ENCODE peak calls at places on chromosomes 2 and 18, in nine cellular contexts. One of them, this sample, is unnamed.

GRCh38 chr18:58942486-58942885 is 77.8 kb downstream of the ZNF532 start:
- DNase-seq in upper lobe of right lung: no peak
- DNase-seq in GM06990: no peak
- DNase-seq in PC-3: peak; percentile 76
- DNase-seq in coronary artery: no peak
- DNase-seq in CD4-positive, alpha-beta memory T cell: no peak
- DNase-seq in fibroblast of pulmonary artery: no peak
- DNase-seq in neural progenitor cell: no peak
- DNase-seq in body of pancreas: peak; percentile 8
- DNase-seq in this sample: no peak

GRCh38 chr18:63951302-63951705 is 2.2 kb downstream of the HMSD start:
- DNase-seq in GM06990: no peak
- DNase-seq in coronary artery: no peak
- DNase-seq in CD4-positive, alpha-beta memory T cell: no peak
- DNase-seq in body of pancreas: no peak
- DNase-seq in upper lobe of right lung: no peak
- DNase-seq in fibroblast of pulmonary artery: no peak
- DNase-seq in PC-3: peak; percentile 60
- DNase-seq in neural progenitor cell: no peak
- DNase-seq in this sample: no peak

GRCh38 chr2:110157153-110157793 is 41.7 kb upstream of the MALL start:
- DNase-seq in body of pancreas: peak; percentile 46
- DNase-seq in fibroblast of pulmonary artery: peak; percentile 88
- DNase-seq in coronary artery: no peak
- DNase-seq in upper lobe of right lung: no peak
- DNase-seq in PC-3: peak; percentile 82
- DNase-seq in CD4-positive, alpha-beta memory T cell: peak; percentile 7
- DNase-seq in GM06990: peak; percentile 2
- DNase-seq in neural progenitor cell: peak; percentile 32
- DNase-seq in this sample: no peak

GRCh38 chr2:3041841-3042600 is 335.6 kb downstream of the EIPR1 start:
- DNase-seq in CD4-positive, alpha-beta memory T cell: no peak
- DNase-seq in body of pancreas: peak; percentile 90
- DNase-seq in PC-3: no peak
- DNase-seq in GM06990: no peak
- DNase-seq in neural progenitor cell: no peak
- DNase-seq in fibroblast of pulmonary artery: no peak
- DNase-seq in coronary artery: no peak
- DNase-seq in upper lobe of right lung: no peak
- DNase-seq in this sample: no peak

GRCh38 chr18:31497711-31498449 is at the start of gene DSG2:
- DNase-seq in fibroblast of pulmonary artery: peak; percentile 43
- DNase-seq in neural progenitor cell: peak; percentile 85
- DNase-seq in PC-3: peak; percentile 59
- DNase-seq in GM06990: peak; percentile 85
- DNase-seq in body of pancreas: peak; percentile 90
- DNase-seq in CD4-positive, alpha-beta memory T cell: no peak
- DNase-seq in upper lobe of right lung: peak; percentile 93
- DNase-seq in coronary artery: no peak
- DNase-seq in this sample: peak; percentile 46

GRCh38 chr2:74602553-74603281 is 45.4 kb downstream of the M1AP start:
- DNase-seq in PC-3: peak; percentile 69
- DNase-seq in GM06990: no peak
- DNase-seq in neural progenitor cell: no peak
- DNase-seq in CD4-positive, alpha-beta memory T cell: no peak
- DNase-seq in coronary artery: no peak
- DNase-seq in fibroblast of pulmonary artery: peak; percentile 48
- DNase-seq in body of pancreas: no peak
- DNase-seq in upper lobe of right lung: no peak
- DNase-seq in this sample: no peak

GRCh38 chr2:144995482-144995881 is 475.6 kb upstream of the ZEB2 start:
- DNase-seq in GM06990: no peak
- DNase-seq in CD4-positive, alpha-beta memory T cell: no peak
- DNase-seq in PC-3: no peak
- DNase-seq in body of pancreas: no peak
- DNase-seq in neural progenitor cell: no peak
- DNase-seq in fibroblast of pulmonary artery: peak; percentile 54
- DNase-seq in coronary artery: no peak
- DNase-seq in upper lobe of right lung: no peak
- DNase-seq in this sample: no peak

GRCh38 chr2:200596774-200597173 is 11.0 kb downstream of the AOX1 start:
- DNase-seq in fibroblast of pulmonary artery: no peak
- DNase-seq in neural progenitor cell: no peak
- DNase-seq in GM06990: no peak
- DNase-seq in PC-3: no peak
- DNase-seq in body of pancreas: peak; percentile 32
- DNase-seq in coronary artery: no peak
- DNase-seq in CD4-positive, alpha-beta memory T cell: no peak
- DNase-seq in upper lobe of right lung: no peak
- DNase-seq in this sample: no peak

GRCh38 chr2:118835739-118836410 is 11.6 kb downstream of the EN1 start:
- DNase-seq in body of pancreas: peak; percentile 55
- DNase-seq in fibroblast of pulmonary artery: no peak
- DNase-seq in PC-3: peak; percentile 47
- DNase-seq in CD4-positive, alpha-beta memory T cell: no peak
- DNase-seq in GM06990: no peak
- DNase-seq in upper lobe of right lung: no peak
- DNase-seq in coronary artery: no peak
- DNase-seq in neural progenitor cell: peak; percentile 70
- DNase-seq in this sample: no peak

GRCh38 chr2:96501471-96501874 is 3.7 kb downstream of the NEURL3 start:
- DNase-seq in GM06990: peak; percentile 57
- DNase-seq in CD4-positive, alpha-beta memory T cell: no peak
- DNase-seq in fibroblast of pulmonary artery: no peak
- DNase-seq in coronary artery: no peak
- DNase-seq in neural progenitor cell: no peak
- DNase-seq in upper lobe of right lung: no peak
- DNase-seq in PC-3: no peak
- DNase-seq in body of pancreas: peak; percentile 16
- DNase-seq in this sample: peak; percentile 83

GRCh38 chr2:170711774-170712652 is 3.1 kb upstream of the SP5 start:
- DNase-seq in body of pancreas: peak; percentile 70
- DNase-seq in fibroblast of pulmonary artery: no peak
- DNase-seq in coronary artery: no peak
- DNase-seq in upper lobe of right lung: no peak
- DNase-seq in CD4-positive, alpha-beta memory T cell: no peak
- DNase-seq in GM06990: no peak
- DNase-seq in neural progenitor cell: peak; percentile 78
- DNase-seq in PC-3: no peak
- DNase-seq in this sample: peak; percentile 82

GRCh38 chr2:99984781-99985525 is 157.4 kb downstream of the AFF3 start:
- DNase-seq in CD4-positive, alpha-beta memory T cell: no peak
- DNase-seq in coronary artery: no peak
- DNase-seq in GM06990: no peak
- DNase-seq in fibroblast of pulmonary artery: no peak
- DNase-seq in body of pancreas: no peak
- DNase-seq in neural progenitor cell: peak; percentile 41
- DNase-seq in upper lobe of right lung: no peak
- DNase-seq in PC-3: no peak
- DNase-seq in this sample: no peak

GRCh38 chr2:39139511-39140237 is 18.8 kb upstream of the SOS1 start:
- DNase-seq in body of pancreas: no peak
- DNase-seq in upper lobe of right lung: no peak
- DNase-seq in neural progenitor cell: no peak
- DNase-seq in PC-3: no peak
- DNase-seq in coronary artery: no peak
- DNase-seq in fibroblast of pulmonary artery: no peak
- DNase-seq in GM06990: no peak
- DNase-seq in CD4-positive, alpha-beta memory T cell: no peak
- DNase-seq in this sample: no peak

DNA sequence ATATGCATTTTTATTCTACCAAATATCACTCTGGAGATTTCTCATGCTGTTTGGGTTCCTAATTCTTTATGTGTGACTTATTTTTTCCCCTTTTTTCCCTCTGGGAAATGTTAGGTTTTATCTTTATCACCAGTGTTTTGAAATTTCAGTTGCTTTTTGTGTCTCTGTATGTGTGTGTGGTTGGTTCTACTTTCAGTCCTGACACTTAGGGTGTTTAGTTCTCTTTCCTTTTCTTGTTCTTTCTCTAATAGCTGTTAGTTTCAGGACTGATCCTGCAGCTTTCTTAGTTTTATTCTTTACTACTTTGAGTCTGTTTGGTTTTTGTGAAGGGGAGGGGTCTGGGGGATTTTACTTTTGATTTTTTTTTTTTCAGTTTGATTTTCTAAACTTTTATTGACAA is 23.1 kb downstream of the PPM1B start:
- DNase-seq in neural progenitor cell: no peak
- DNase-seq in CD4-positive, alpha-beta memory T cell: no peak
- DNase-seq in GM06990: no peak
- DNase-seq in body of pancreas: no peak
- DNase-seq in upper lobe of right lung: no peak
- DNase-seq in fibroblast of pulmonary artery: no peak
- DNase-seq in PC-3: no peak
- DNase-seq in coronary artery: no peak
- DNase-seq in this sample: no peak
- H3K4me3 ChIP-seq in neural progenitor cell: no peak overlapping the region
- H3K4me3 ChIP-seq in CD4-positive, alpha-beta memory T cell: no peak overlapping the region
- H3K4me3 ChIP-seq in GM06990: peak overlapping the region; percentile 25
- H3K4me3 ChIP-seq in body of pancreas: no peak overlapping the region
- H3K4me3 ChIP-seq in upper lobe of right lung: no peak overlapping the region
- H3K4me3 ChIP-seq in fibroblast of pulmonary artery: no peak overlapping the region
- H3K4me3 ChIP-seq in PC-3: no peak overlapping the region
- H3K4me3 ChIP-seq in coronary artery: no peak overlapping the region
- H3K4me3 ChIP-seq in this sample: no peak overlapping the region

GRCh38 chr2:172433169-172433568 is 5.8 kb downstream of the ITGA6 start:
- DNase-seq in coronary artery: no peak
- DNase-seq in CD4-positive, alpha-beta memory T cell: no peak
- DNase-seq in GM06990: no peak
- DNase-seq in PC-3: no peak
- DNase-seq in body of pancreas: no peak
- DNase-seq in upper lobe of right lung: no peak
- DNase-seq in neural progenitor cell: no peak
- DNase-seq in fibroblast of pulmonary artery: no peak
- DNase-seq in this sample: no peak

GRCh38 chr2:172430027-172430426 is 2.6 kb downstream of the ITGA6 start:
- DNase-seq in PC-3: no peak
- DNase-seq in neural progenitor cell: no peak
- DNase-seq in body of pancreas: no peak
- DNase-seq in GM06990: no peak
- DNase-seq in fibroblast of pulmonary artery: no peak
- DNase-seq in CD4-positive, alpha-beta memory T cell: no peak
- DNase-seq in upper lobe of right lung: no peak
- DNase-seq in coronary artery: no peak
- DNase-seq in this sample: no peak

GRCh38 chr2:172430671-172431070 is 3.3 kb downstream of the ITGA6 start:
- DNase-seq in PC-3: peak; percentile 73
- DNase-seq in coronary artery: no peak
- DNase-seq in body of pancreas: no peak
- DNase-seq in upper lobe of right lung: no peak
- DNase-seq in fibroblast of pulmonary artery: no peak
- DNase-seq in GM06990: no peak
- DNase-seq in neural progenitor cell: no peak
- DNase-seq in CD4-positive, alpha-beta memory T cell: no peak
- DNase-seq in this sample: no peak

GRCh38 chr2:172431428-172431827 is 4.0 kb downstream of the ITGA6 start:
- DNase-seq in coronary artery: no peak
- DNase-seq in body of pancreas: peak; percentile 82
- DNase-seq in neural progenitor cell: no peak
- DNase-seq in upper lobe of right lung: peak; percentile 73
- DNase-seq in fibroblast of pulmonary artery: no peak
- DNase-seq in PC-3: no peak
- DNase-seq in GM06990: no peak
- DNase-seq in CD4-positive, alpha-beta memory T cell: no peak
- DNase-seq in this sample: no peak

GRCh38 chr2:172431993-172432392 is 4.6 kb downstream of the ITGA6 start:
- DNase-seq in coronary artery: no peak
- DNase-seq in neural progenitor cell: no peak
- DNase-seq in fibroblast of pulmonary artery: no peak
- DNase-seq in CD4-positive, alpha-beta memory T cell: no peak
- DNase-seq in PC-3: no peak
- DNase-seq in upper lobe of right lung: no peak
- DNase-seq in GM06990: no peak
- DNase-seq in body of pancreas: no peak
- DNase-seq in this sample: no peak
- H3K4me3 ChIP-seq in coronary artery: no peak overlapping the region
- H3K4me3 ChIP-seq in neural progenitor cell: no peak overlapping the region
- H3K4me3 ChIP-seq in fibroblast of pulmonary artery: no peak overlapping the region
- H3K4me3 ChIP-seq in CD4-positive, alpha-beta memory T cell: no peak overlapping the region
- H3K4me3 ChIP-seq in PC-3: no peak overlapping the region
- H3K4me3 ChIP-seq in upper lobe of right lung: no peak overlapping the region
- H3K4me3 ChIP-seq in GM06990: no peak overlapping the region
- H3K4me3 ChIP-seq in body of pancreas: no peak overlapping the region
- H3K4me3 ChIP-seq in this sample: no peak overlapping the region

DNA sequence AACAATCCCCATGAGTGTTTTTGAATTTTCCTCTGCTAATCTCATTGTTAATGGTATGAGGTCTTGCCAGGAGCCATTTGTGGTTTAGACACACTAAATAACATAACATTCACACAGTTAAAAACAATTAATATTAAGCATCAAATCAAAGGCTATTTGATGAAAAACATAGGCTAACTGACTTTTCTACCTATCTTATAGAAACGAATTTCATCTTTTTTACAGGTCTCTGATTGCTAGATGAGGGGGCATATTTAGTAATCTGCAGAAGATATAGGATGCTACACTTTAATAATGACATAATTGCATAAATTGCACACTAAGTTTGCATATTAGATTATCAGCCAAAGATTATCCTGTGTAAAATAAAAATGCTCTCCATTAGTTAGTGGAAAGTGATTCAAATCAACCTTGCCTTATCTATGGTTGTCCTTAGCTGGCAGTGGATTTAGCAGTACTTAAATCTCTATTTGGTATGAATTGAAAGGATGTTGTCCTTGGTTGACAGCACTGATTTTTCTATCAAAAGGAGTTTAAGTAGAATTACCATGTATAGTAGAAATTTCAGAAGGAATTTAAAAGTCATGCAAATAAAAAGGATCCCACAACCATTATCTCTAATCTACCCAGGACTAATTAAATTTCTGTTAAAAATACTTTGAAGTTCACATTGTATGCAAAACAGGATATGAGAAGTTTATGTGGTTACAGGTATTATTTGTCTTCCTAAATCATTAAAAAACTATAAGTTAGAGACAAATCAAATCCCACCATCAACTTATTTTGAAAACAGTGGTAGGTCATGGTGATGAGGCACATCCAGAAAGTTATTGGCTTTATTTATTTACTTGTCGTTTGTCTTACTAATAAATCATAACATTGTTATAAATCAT is 50.6 kb upstream of the SPAG16 start:
- DNase-seq in coronary artery: no peak
- DNase-seq in body of pancreas: no peak
- DNase-seq in fibroblast of pulmonary artery: no peak
- DNase-seq in upper lobe of right lung: no peak
- DNase-seq in CD4-positive, alpha-beta memory T cell: no peak
- DNase-seq in PC-3: no peak
- DNase-seq in GM06990: no peak
- DNase-seq in neural progenitor cell: no peak
- DNase-seq in this sample: no peak
- H3K4me3 ChIP-seq in coronary artery: no peak overlapping the region
- H3K4me3 ChIP-seq in body of pancreas: no peak overlapping the region
- H3K4me3 ChIP-seq in fibroblast of pulmonary artery: no peak overlapping the region
- H3K4me3 ChIP-seq in upper lobe of right lung: no peak overlapping the region
- H3K4me3 ChIP-seq in CD4-positive, alpha-beta memory T cell: no peak overlapping the region
- H3K4me3 ChIP-seq in PC-3: no peak overlapping the region
- H3K4me3 ChIP-seq in GM06990: no peak overlapping the region
- H3K4me3 ChIP-seq in neural progenitor cell: peak overlapping the region; percentile 34
- H3K4me3 ChIP-seq in this sample: no peak overlapping the region

DNA sequence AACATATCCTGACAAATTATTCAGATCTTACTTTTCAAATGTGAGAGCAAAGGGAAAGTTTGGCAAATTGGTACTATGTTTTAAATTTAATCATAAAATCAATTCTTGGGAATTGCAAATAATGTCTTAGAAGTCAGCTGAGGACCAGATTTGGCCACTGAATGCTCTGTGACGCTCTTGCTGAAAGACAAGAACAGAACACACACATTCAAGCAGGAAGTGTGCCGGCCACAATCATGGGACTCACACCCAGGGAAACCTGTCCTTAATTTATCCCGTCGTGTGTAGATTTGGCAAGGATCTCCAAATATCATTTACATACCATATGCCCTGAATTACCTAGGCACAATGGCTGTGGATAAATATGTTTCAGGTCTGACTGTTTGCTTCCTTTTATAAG is 253.1 kb downstream of the TCF4 start:
- DNase-seq in coronary artery: no peak
- DNase-seq in neural progenitor cell: no peak
- DNase-seq in CD4-positive, alpha-beta memory T cell: no peak
- DNase-seq in GM06990: no peak
- DNase-seq in fibroblast of pulmonary artery: no peak
- DNase-seq in body of pancreas: no peak
- DNase-seq in PC-3: no peak
- DNase-seq in upper lobe of right lung: no peak
- DNase-seq in this sample: peak; percentile 87
- H3K4me3 ChIP-seq in coronary artery: no peak overlapping the region
- H3K4me3 ChIP-seq in neural progenitor cell: no peak overlapping the region
- H3K4me3 ChIP-seq in CD4-positive, alpha-beta memory T cell: no peak overlapping the region
- H3K4me3 ChIP-seq in GM06990: no peak overlapping the region
- H3K4me3 ChIP-seq in fibroblast of pulmonary artery: no peak overlapping the region
- H3K4me3 ChIP-seq in body of pancreas: no peak overlapping the region
- H3K4me3 ChIP-seq in PC-3: no peak overlapping the region
- H3K4me3 ChIP-seq in upper lobe of right lung: no peak overlapping the region
- H3K4me3 ChIP-seq in this sample: no peak overlapping the region

This sample was measured in lower leg skin.